ENCODE peak calls at places on chromosomes 1 and 21, in six cellular contexts. One of them, this sample, is unnamed.

GRCh38 chr1:235021321-235021720 is 107.3 kb downstream of the TOMM20 start:
- DNase-seq in stromal cell of bone marrow: no peak
- DNase-seq in HT1080: no peak
- DNase-seq in RWPE1: no peak
- DNase-seq in EL: no peak
- DNase-seq in Kasumi-1: no peak
- DNase-seq in this sample: no peak

GRCh38 chr1:159000627-159001026 is 9.1 kb upstream of the IFI16 start:
- DNase-seq in stromal cell of bone marrow: peak
- DNase-seq in HT1080: peak
- DNase-seq in RWPE1: peak
- DNase-seq in EL: peak
- DNase-seq in Kasumi-1: peak
- DNase-seq in this sample: peak

GRCh38 chr21:28633803-28634572 is 358.7 kb downstream of the LTN1 start:
- DNase-seq in stromal cell of bone marrow: peak
- DNase-seq in HT1080: peak
- DNase-seq in RWPE1: peak
- DNase-seq in EL: peak
- DNase-seq in Kasumi-1: no peak
- DNase-seq in this sample: peak

GRCh38 chr1:29271724-29272123 is 35.4 kb downstream of the PTPRU start:
- DNase-seq in stromal cell of bone marrow: no peak
- DNase-seq in HT1080: peak
- DNase-seq in RWPE1: peak
- DNase-seq in EL: peak
- DNase-seq in Kasumi-1: no peak
- DNase-seq in this sample: peak

GRCh38 chr1:89519779-89520358 is 4.8 kb upstream of the LRRC8B start:
- DNase-seq in stromal cell of bone marrow: peak
- DNase-seq in HT1080: no peak
- DNase-seq in RWPE1: peak
- DNase-seq in EL: peak
- DNase-seq in Kasumi-1: peak
- DNase-seq in this sample: peak

GRCh38 chr1:43766086-43766784 is 58.9 kb downstream of the ST3GAL3 start:
- DNase-seq in stromal cell of bone marrow: no peak
- DNase-seq in HT1080: no peak
- DNase-seq in RWPE1: peak
- DNase-seq in EL: no peak
- DNase-seq in Kasumi-1: no peak
- DNase-seq in this sample: no peak

GRCh38 chr1:54107131-54107530 is 45.7 kb downstream of the CDCP2 start:
- DNase-seq in stromal cell of bone marrow: no peak
- DNase-seq in HT1080: peak
- DNase-seq in RWPE1: no peak
- DNase-seq in EL: peak
- DNase-seq in Kasumi-1: peak
- DNase-seq in this sample: peak

GRCh38 chr1:202061055-202061454 is 50.7 kb downstream of the ELF3 start:
- DNase-seq in stromal cell of bone marrow: no peak
- DNase-seq in HT1080: no peak
- DNase-seq in RWPE1: no peak
- DNase-seq in EL: no peak
- DNase-seq in Kasumi-1: no peak
- DNase-seq in this sample: no peak

GRCh38 chr1:153962088-153963029 is 978 bp downstream of the SLC39A1 start:
- DNase-seq in stromal cell of bone marrow: no peak
- DNase-seq in HT1080: peak
- DNase-seq in RWPE1: no peak
- DNase-seq in EL: peak
- DNase-seq in Kasumi-1: no peak
- DNase-seq in this sample: peak

GRCh38 chr21:18030248-18030647 is 211.1 kb upstream of the C21orf91 start:
- DNase-seq in stromal cell of bone marrow: no peak
- DNase-seq in HT1080: peak
- DNase-seq in RWPE1: no peak
- DNase-seq in EL: no peak
- DNase-seq in Kasumi-1: no peak
- DNase-seq in this sample: peak

GRCh38 chr1:213622365-213623087 is 365.2 kb upstream of the PROX1 start:
- DNase-seq in stromal cell of bone marrow: no peak
- DNase-seq in HT1080: peak
- DNase-seq in RWPE1: no peak
- DNase-seq in EL: no peak
- DNase-seq in Kasumi-1: no peak
- DNase-seq in this sample: no peak

GRCh38 chr21:33402011-33402979 is 918 bp upstream of the IFNGR2 start:
- DNase-seq in stromal cell of bone marrow: no peak
- DNase-seq in HT1080: no peak
- DNase-seq in RWPE1: peak
- DNase-seq in EL: peak
- DNase-seq in Kasumi-1: peak
- DNase-seq in this sample: peak

GRCh38 chr21:43817157-43818086 is 28.0 kb downstream of the RRP1 start:
- DNase-seq in stromal cell of bone marrow: no peak
- DNase-seq in HT1080: no peak
- DNase-seq in RWPE1: no peak
- DNase-seq in EL: no peak
- DNase-seq in Kasumi-1: peak
- DNase-seq in this sample: no peak

GRCh38 chr1:218664385-218665170 is 319.4 kb downstream of the TGFB2 start:
- DNase-seq in stromal cell of bone marrow: no peak
- DNase-seq in HT1080: peak
- DNase-seq in RWPE1: peak
- DNase-seq in EL: no peak
- DNase-seq in Kasumi-1: no peak
- DNase-seq in this sample: peak

GRCh38 chr1:22804969-22805671 is 94.5 kb downstream of the EPHB2 start:
- DNase-seq in stromal cell of bone marrow: no peak
- DNase-seq in HT1080: no peak
- DNase-seq in RWPE1: no peak
- DNase-seq in EL: no peak
- DNase-seq in Kasumi-1: no peak
- DNase-seq in this sample: no peak

GRCh38 chr1:91549041-91549735 is 48.5 kb downstream of the CDC7 start:
- DNase-seq in stromal cell of bone marrow: no peak
- DNase-seq in HT1080: no peak
- DNase-seq in RWPE1: no peak
- DNase-seq in EL: no peak
- DNase-seq in Kasumi-1: peak
- DNase-seq in this sample: no peak

GRCh38 chr1:182113879-182114626 is 52.5 kb upstream of the ZNF648 start:
- DNase-seq in stromal cell of bone marrow: no peak
- DNase-seq in HT1080: no peak
- DNase-seq in RWPE1: no peak
- DNase-seq in EL: no peak
- DNase-seq in Kasumi-1: no peak
- DNase-seq in this sample: no peak

GRCh38 chr1:204376919-204377799 is 17.4 kb upstream of the PLEKHA6 start:
- DNase-seq in stromal cell of bone marrow: no peak
- DNase-seq in HT1080: no peak
- DNase-seq in RWPE1: no peak
- DNase-seq in EL: no peak
- DNase-seq in Kasumi-1: no peak
- DNase-seq in this sample: no peak

GRCh38 chr1:8571200-8571984 is 246.0 kb downstream of the RERE start:
- DNase-seq in stromal cell of bone marrow: peak
- DNase-seq in HT1080: no peak
- DNase-seq in RWPE1: peak
- DNase-seq in EL: peak
- DNase-seq in Kasumi-1: peak
- DNase-seq in this sample: peak

GRCh38 chr1:36784147-36784862 is 250.0 kb downstream of the GRIK3 start:
- DNase-seq in stromal cell of bone marrow: peak
- DNase-seq in HT1080: no peak
- DNase-seq in RWPE1: no peak
- DNase-seq in EL: no peak
- DNase-seq in Kasumi-1: no peak
- DNase-seq in this sample: no peak

This sample was measured in MCF 10A.